ENCODE peak calls at places on chromosomes 4 and X, in five cellular contexts. R is stimulated activated CD8-positive, alpha-beta memory T cell treated with anti-CD3 and anti-CD28 coated beads, Interleukin-4, amount 100 ng/mL, for 24 hours; N is astrocyte of the hippocampus; C is Ammon's horn; P is pons. E is an unnamed sample.

GRCh38 chr4:109977854-109978501 is 65.3 kb downstream of the EGF start:
- DNase-seq in R (no peak), N (peak; percentile 53), C (peak; percentile 37), P (peak; percentile 48), E (peak; percentile 24)

GRCh38 chr4:158884280-158884679 is 115.5 kb downstream of the FNIP2 start:
- DNase-seq in R (no peak), N (peak; percentile 25), C (no peak), P (no peak), E (no peak)

GRCh38 chrX:149283853-149284252 is 221.3 kb downstream of the IDS start:
- DNase-seq in R (no peak), N (no peak), C (no peak), P (no peak), E (no peak)

GRCh38 chr4:168021666-168022065 is 70.7 kb upstream of the ANXA10 start:
- DNase-seq in R (no peak), N (no peak), C (no peak), P (no peak), E (no peak)

GRCh38 chr4:105859233-105859632 is 36.0 kb upstream of the NPNT start:
- DNase-seq in R (no peak), N (peak; percentile 56), C (no peak), P (no peak), E (no peak)

GRCh38 chr4:89719536-89719935 is 117.4 kb downstream of the SNCA start:
- DNase-seq in R (no peak), N (no peak), C (no peak), P (no peak), E (peak; percentile 87)

GRCh38 chrX:107777536-107777832 is at the start of gene NCBP2L:
- DNase-seq in R (no peak), N (no peak), C (no peak), P (no peak), E (no peak)

GRCh38 chrX:137432609-137433008 is 133.3 kb upstream of the ZIC3 start:
- DNase-seq in R (no peak), N (no peak), C (peak; percentile 12), P (peak; percentile 2), E (peak; percentile 55)

GRCh38 chr4:21790437-21791029 is 158.0 kb downstream of the KCNIP4 start:
- DNase-seq in R (no peak), N (peak; percentile 63), C (no peak), P (peak; percentile 35), E (peak; percentile 79)

GRCh38 chr4:174117445-174117844 is 166.0 kb downstream of the FBXO8 start:
- DNase-seq in R (no peak), N (no peak), C (no peak), P (no peak), E (no peak)

GRCh38 chr4:153207561-153207960 is 3.3 kb downstream of the TRIM2 start:
- DNase-seq in R (no peak), N (peak; percentile 46), C (peak; percentile 58), P (peak; percentile 65), E (peak; percentile 74)

GRCh38 chr4:17324431-17324830 is 187.5 kb downstream of the QDPR start:
- DNase-seq in R (peak; percentile 25), N (peak; percentile 74), C (peak; percentile 72), P (peak; percentile 47), E (peak; percentile 8)

GRCh38 chrX:24607616-24608015 is 39.5 kb downstream of the PCYT1B start:
- DNase-seq in R (no peak), N (no peak), C (no peak), P (peak; percentile 15), E (no peak)

E was measured in G401.